ENCODE peak calls at places on chromosome 18, in four cellular contexts. One of them, this sample, is unnamed.

GRCh38 chr18:66872277-66872676 is 268.4 kb upstream of the CDH19 start:
- DNase-seq in GM12878: no peak
- DNase-seq in H1: no peak
- DNase-seq in HepG2: no peak
- DNase-seq in this sample: no peak

GRCh38 chr18:24064701-24065100 is 50.1 kb downstream of the TTC39C start:
- DNase-seq in GM12878: no peak
- DNase-seq in HepG2: no peak
- DNase-seq in H1: no peak
- DNase-seq in this sample: no peak

GRCh38 chr18:3869848-3870247 is 419.9 kb downstream of the TGIF1 start:
- DNase-seq in H1: no peak
- DNase-seq in HepG2: peak
- DNase-seq in GM12878: no peak
- DNase-seq in this sample: no peak

GRCh38 chr18:2706903-2707302 is 51.4 kb downstream of the SMCHD1 start:
- DNase-seq in H1: no peak
- DNase-seq in HepG2: no peak
- DNase-seq in GM12878: no peak
- DNase-seq in this sample: no peak

GRCh38 chr18:9329471-9329870 is 5.1 kb upstream of the TWSG1 start:
- DNase-seq in GM12878: no peak
- DNase-seq in H1: no peak
- DNase-seq in HepG2: no peak
- DNase-seq in this sample: no peak

GRCh38 chr18:59353079-59353680 is 5.9 kb downstream of the LMAN1 start:
- DNase-seq in H1: no peak
- DNase-seq in GM12878: no peak
- DNase-seq in HepG2: no peak
- DNase-seq in this sample: no peak

GRCh38 chr18:9221040-9221439 is 84.5 kb downstream of the ANKRD12 start:
- DNase-seq in H1: no peak
- DNase-seq in HepG2: no peak
- DNase-seq in GM12878: no peak
- DNase-seq in this sample: no peak

GRCh38 chr18:34158881-34159690 is 65.6 kb downstream of the NOL4 start:
- DNase-seq in GM12878: no peak
- DNase-seq in HepG2: peak
- DNase-seq in H1: peak
- DNase-seq in this sample: peak

GRCh38 chr18:67726882-67727281 is 210.4 kb upstream of the DSEL start:
- DNase-seq in H1: no peak
- DNase-seq in HepG2: no peak
- DNase-seq in GM12878: no peak
- DNase-seq in this sample: no peak

GRCh38 chr18:76494181-76494540 is 881 bp downstream of the ZNF516 start:
- DNase-seq in HepG2: peak
- DNase-seq in H1: no peak
- DNase-seq in GM12878: no peak
- DNase-seq in this sample: no peak

GRCh38 chr18:2825613-2826205 is 21.1 kb upstream of the EMILIN2 start:
- DNase-seq in HepG2: no peak
- DNase-seq in GM12878: no peak
- DNase-seq in H1: no peak
- DNase-seq in this sample: no peak

GRCh38 chr18:51098513-51098912 is 68.5 kb downstream of the SMAD4 start:
- DNase-seq in HepG2: no peak
- DNase-seq in H1: no peak
- DNase-seq in GM12878: no peak
- DNase-seq in this sample: no peak

GRCh38 chr18:58975296-58975695 is 110.6 kb downstream of the ZNF532 start:
- DNase-seq in HepG2: no peak
- DNase-seq in GM12878: no peak
- DNase-seq in H1: no peak
- DNase-seq in this sample: no peak

GRCh38 chr18:49277395-49278036 is 182.9 kb downstream of the DYM start:
- DNase-seq in HepG2: no peak
- DNase-seq in H1: no peak
- DNase-seq in GM12878: no peak
- DNase-seq in this sample: no peak

GRCh38 chr18:35378206-35378795 is 1.2 kb upstream of the ZNF396 start:
- DNase-seq in HepG2: no peak
- DNase-seq in H1: no peak
- DNase-seq in GM12878: no peak
- DNase-seq in this sample: no peak

GRCh38 chr18:30451976-30452375 is 590.6 kb downstream of the DSC3 start:
- DNase-seq in GM12878: no peak
- DNase-seq in HepG2: no peak
- DNase-seq in H1: no peak
- DNase-seq in this sample: no peak

GRCh38 chr18:8003878-8004675 is 437.0 kb downstream of the PTPRM start:
- DNase-seq in H1: no peak
- DNase-seq in HepG2: no peak
- DNase-seq in GM12878: no peak
- DNase-seq in this sample: peak

GRCh38 chr18:50473896-50474295 is 86.0 kb upstream of the MAPK4 start:
- DNase-seq in GM12878: no peak
- DNase-seq in H1: no peak
- DNase-seq in HepG2: no peak
- DNase-seq in this sample: no peak

GRCh38 chr18:48159816-48160215 is 229.4 kb upstream of the SMAD2 start:
- DNase-seq in H1: no peak
- DNase-seq in GM12878: no peak
- DNase-seq in HepG2: no peak
- DNase-seq in this sample: no peak

GRCh38 chr18:2846241-2846637 is 567 bp upstream of the EMILIN2 start:
- DNase-seq in GM12878: no peak
- DNase-seq in H1: no peak
- DNase-seq in HepG2: no peak
- DNase-seq in this sample: no peak

DNA sequence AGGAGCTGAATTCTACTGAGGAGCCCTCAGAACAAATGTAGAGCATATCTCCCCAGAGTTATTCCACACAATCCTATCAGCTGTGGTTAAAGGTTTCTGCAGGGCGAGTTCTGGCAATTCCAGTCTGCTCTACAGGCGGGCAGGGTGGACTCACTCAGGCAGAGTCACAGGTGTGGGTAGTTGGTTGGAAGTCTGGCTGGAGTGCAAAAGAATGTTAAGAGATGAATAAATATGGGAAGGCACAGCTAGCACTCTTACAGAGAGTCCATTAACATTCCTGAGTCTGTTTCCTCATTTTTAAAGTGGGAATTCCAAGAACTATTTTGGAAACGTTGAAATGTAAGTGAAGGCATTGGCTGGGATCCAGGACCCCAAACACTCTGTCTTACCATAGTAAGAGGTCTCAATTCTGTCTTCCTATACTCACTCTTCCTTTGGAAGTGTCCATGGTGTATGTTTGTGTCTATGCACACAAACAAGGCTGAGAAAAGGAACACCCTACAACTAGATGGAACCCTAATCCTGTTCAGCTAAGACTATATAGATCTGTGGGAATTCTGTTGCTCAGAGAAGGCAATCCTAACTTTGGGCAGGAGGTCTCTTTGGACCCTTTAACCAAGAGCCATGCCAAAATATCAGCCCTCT is 63.3 kb upstream of the AQP4 start:
- DNase-seq in H1: no peak
- DNase-seq in HepG2: no peak
- DNase-seq in GM12878: no peak
- DNase-seq in this sample: no peak
- TF ChIP-seq YY1 in H1: no peak
- TF ChIP-seq YY1 in HepG2: no peak
- TF ChIP-seq YY1 in GM12878: no peak
- TF ChIP-seq YY1 in this sample: no peak

GRCh38 chr18:13134551-13135401 is 83.8 kb upstream of the LDLRAD4 start:
- DNase-seq in GM12878: no peak
- DNase-seq in H1: no peak
- DNase-seq in HepG2: no peak
- DNase-seq in this sample: no peak

GRCh38 chr18:13136689-13137040 is 81.9 kb upstream of the LDLRAD4 start:
- DNase-seq in GM12878: no peak
- DNase-seq in H1: no peak
- DNase-seq in HepG2: no peak
- DNase-seq in this sample: no peak

GRCh38 chr18:13137041-13137938 is 81.3 kb upstream of the LDLRAD4 start:
- DNase-seq in H1: no peak
- DNase-seq in GM12878: no peak
- DNase-seq in HepG2: no peak
- DNase-seq in this sample: no peak

GRCh38 chr18:13137939-13138821 is 80.4 kb upstream of the LDLRAD4 start:
- DNase-seq in H1: no peak
- DNase-seq in HepG2: peak
- DNase-seq in GM12878: peak
- DNase-seq in this sample: no peak

DNA sequence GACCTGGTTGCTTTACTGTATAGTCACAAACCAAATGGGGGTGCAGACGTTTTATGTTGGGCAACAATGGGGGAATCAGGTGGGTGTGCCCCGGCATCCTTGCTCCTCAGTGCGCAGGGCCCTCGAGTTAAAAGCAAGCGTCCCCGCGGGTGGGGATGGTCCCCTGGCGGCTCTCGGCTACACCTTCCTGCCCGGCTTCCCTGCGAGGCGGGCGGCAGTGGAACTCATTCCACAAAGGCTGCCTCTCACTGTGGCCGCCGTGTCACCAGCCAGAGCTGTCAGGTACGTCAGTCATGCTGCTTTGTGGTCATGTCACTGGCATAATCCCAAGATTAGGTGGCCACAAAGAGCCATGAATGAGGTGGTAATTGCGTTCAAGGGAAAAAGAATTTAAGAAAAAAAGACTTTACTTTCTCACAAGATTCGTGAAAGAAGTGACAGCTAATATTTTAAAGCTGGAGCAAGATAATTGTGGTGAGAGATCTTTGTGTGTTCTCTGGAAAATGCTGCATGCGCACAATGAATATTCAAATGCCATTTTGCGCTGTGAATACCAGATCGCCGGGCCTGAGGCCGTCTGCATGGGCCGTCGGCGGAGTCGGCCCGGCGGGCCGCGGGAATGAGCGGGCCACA is 82.4 kb upstream of the LDLRAD4 start:
- DNase-seq in H1: no peak
- DNase-seq in HepG2: no peak
- DNase-seq in GM12878: no peak
- DNase-seq in this sample: no peak
- TF ChIP-seq SUZ12 in H1: no peak
- TF ChIP-seq SUZ12 in HepG2: no peak
- TF ChIP-seq SUZ12 in GM12878: no peak
- TF ChIP-seq SUZ12 in this sample: no peak

GRCh38 chr18:44093253-44093652 is 587.4 kb upstream of the SETBP1 start:
- DNase-seq in GM12878: no peak
- DNase-seq in H1: no peak
- DNase-seq in HepG2: no peak
- DNase-seq in this sample: no peak
- TF ChIP-seq YY1 in GM12878: no peak
- TF ChIP-seq YY1 in H1: no peak
- TF ChIP-seq YY1 in HepG2: no peak
- TF ChIP-seq YY1 in this sample: no peak

DNA sequence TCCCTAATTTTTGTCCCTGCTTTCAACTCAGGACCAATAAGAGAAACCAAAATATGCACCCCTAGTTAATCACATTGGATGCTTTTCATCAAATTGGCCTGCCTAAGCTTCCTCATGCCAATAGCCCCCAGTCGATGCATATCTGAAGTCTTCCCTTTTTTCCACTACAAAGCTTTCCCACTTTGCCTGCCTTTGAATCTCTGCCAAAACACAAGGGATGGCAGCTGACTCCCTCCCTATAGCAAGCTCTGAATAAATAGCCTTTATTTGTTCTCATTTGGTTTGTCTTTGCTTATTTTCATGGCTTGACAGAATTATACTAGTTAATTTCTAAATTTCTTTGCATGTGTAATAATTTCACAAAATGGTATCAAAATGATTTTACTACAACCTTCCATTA is 621.2 kb downstream of the MBD2 start:
- DNase-seq in HepG2: no peak
- DNase-seq in H1: no peak
- DNase-seq in GM12878: no peak
- DNase-seq in this sample: no peak
- TF ChIP-seq SUZ12 in HepG2: no peak
- TF ChIP-seq SUZ12 in H1: no peak
- TF ChIP-seq SUZ12 in GM12878: no peak
- TF ChIP-seq SUZ12 in this sample: no peak

GRCh38 chr18:12373032-12373770 is 3.8 kb downstream of the AFG3L2 start:
- DNase-seq in GM12878: no peak
- DNase-seq in HepG2: no peak
- DNase-seq in H1: no peak
- DNase-seq in this sample: no peak

GRCh38 chr18:12372406-12372805 is 4.6 kb downstream of the AFG3L2 start:
- DNase-seq in HepG2: no peak
- DNase-seq in GM12878: no peak
- DNase-seq in H1: no peak
- DNase-seq in this sample: no peak

GRCh38 chr18:12373771-12374116 is 3.3 kb downstream of the AFG3L2 start:
- DNase-seq in HepG2: no peak
- DNase-seq in GM12878: no peak
- DNase-seq in H1: no peak
- DNase-seq in this sample: no peak

GRCh38 chr18:12369211-12369610 is 7.8 kb downstream of the AFG3L2 start:
- DNase-seq in GM12878: no peak
- DNase-seq in H1: no peak
- DNase-seq in HepG2: no peak
- DNase-seq in this sample: no peak

DNA sequence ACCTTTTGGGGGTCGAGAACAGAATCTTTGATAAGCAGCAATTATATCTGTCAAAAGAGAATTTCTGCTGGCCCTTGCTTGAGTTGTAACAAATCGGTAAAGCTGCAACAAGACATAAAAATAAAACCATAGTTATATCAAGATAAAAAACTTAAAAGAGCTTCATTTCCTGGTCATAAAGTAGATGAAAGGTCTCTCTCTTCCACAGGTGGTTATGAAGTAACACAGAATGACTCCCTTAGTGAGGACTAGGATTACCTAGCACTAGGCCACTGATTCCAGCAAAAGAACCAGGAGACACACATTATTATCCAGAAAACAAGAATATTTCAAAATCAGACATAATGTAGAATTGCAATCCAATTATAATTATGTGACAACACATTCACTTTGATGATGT is 5.4 kb downstream of the AFG3L2 start:
- DNase-seq in GM12878: no peak
- DNase-seq in HepG2: no peak
- DNase-seq in H1: no peak
- DNase-seq in this sample: no peak
- TF ChIP-seq YY1 in GM12878: no peak
- TF ChIP-seq YY1 in HepG2: no peak
- TF ChIP-seq YY1 in H1: no peak
- TF ChIP-seq YY1 in this sample: no peak

GRCh38 chr18:79439201-79440023 is 43.7 kb downstream of the NFATC1 start:
- DNase-seq in HepG2: no peak
- DNase-seq in GM12878: no peak
- DNase-seq in H1: no peak
- DNase-seq in this sample: no peak
- TF ChIP-seq SUZ12 in HepG2: no peak
- TF ChIP-seq SUZ12 in GM12878: no peak
- TF ChIP-seq SUZ12 in H1: no peak
- TF ChIP-seq SUZ12 in this sample: no peak